ENCODE peak calls at places on chromosomes 1 and 21, in eight cellular contexts. L, B, A, R, P, D, E and G are unnamed samples.

GRCh38 chr1:69058454-69058853 is 509.3 kb upstream of the LRRC7 start:
- DNase-seq in L (no peak), B (no peak), A (no peak), R (no peak), P (no peak), D (no peak), E (no peak), G (no peak)

GRCh38 chr1:98402860-98403259 is 258.7 kb upstream of the SNX7 start:
- DNase-seq in L (no peak), B (no peak), A (no peak), R (no peak), P (no peak), D (no peak), E (no peak), G (no peak)

GRCh38 chr1:116279715-116280114 is 93.3 kb upstream of the ATP1A1 start:
- DNase-seq in L (no peak), B (no peak), A (no peak), R (no peak), P (no peak), D (no peak), E (no peak), G (no peak)

GRCh38 chr1:48187969-48188563 is 34.5 kb upstream of the SLC5A9 start:
- DNase-seq in L (no peak), B (no peak), A (no peak), R (no peak), P (no peak), D (no peak), E (no peak), G (no peak)

GRCh38 chr21:28016571-28016970 is 976.1 kb downstream of the LTN1 start:
- DNase-seq in L (no peak), B (no peak), A (no peak), R (no peak), P (no peak), D (no peak), E (no peak), G (no peak)

GRCh38 chr1:231636157-231636556 is 9.6 kb downstream of the DISC1 start:
- DNase-seq in L (no peak), B (no peak), A (no peak), R (no peak), P (no peak), D (no peak), E (no peak), G (no peak)

GRCh38 chr1:182699673-182700350 is 15.4 kb upstream of the RGS8 start:
- DNase-seq in L (no peak), B (no peak), A (no peak), R (peak; percentile 74), P (no peak), D (no peak), E (no peak), G (no peak)

GRCh38 chr1:68975534-68975933 is 478.7 kb upstream of the DEPDC1 start:
- DNase-seq in L (peak; percentile 19), B (no peak), A (no peak), R (peak; percentile 73), P (no peak), D (no peak), E (no peak), G (no peak)

GRCh38 chr1:224058303-224058702 is 55.6 kb upstream of the FBXO28 start:
- DNase-seq in L (no peak), B (no peak), A (no peak), R (no peak), P (no peak), D (no peak), E (no peak), G (no peak)

GRCh38 chr21:38913120-38913975 is 107.6 kb downstream of the ETS2 start:
- DNase-seq in L (peak; percentile 61), B (no peak), A (peak; percentile 9), R (peak; percentile 64), P (peak; percentile 89), D (peak; percentile 93), E (no peak), G (no peak)

GRCh38 chr1:171628225-171628624 is 6.2 kb downstream of the MYOCOS start:
- DNase-seq in L (no peak), B (no peak), A (no peak), R (no peak), P (no peak), D (no peak), E (no peak), G (no peak)

GRCh38 chr1:60904079-60904852 is 178.1 kb upstream of the NFIA start:
- DNase-seq in L (no peak), B (no peak), A (no peak), R (no peak), P (no peak), D (no peak), E (no peak), G (no peak)

GRCh38 chr1:181087400-181087901 is 1.0 kb upstream of the IER5 start:
- DNase-seq in L (no peak), B (no peak), A (no peak), R (no peak), P (no peak), D (no peak), E (peak; percentile 30), G (no peak)

GRCh38 chr1:226656201-226656600 is 82.9 kb downstream of the ITPKB start:
- DNase-seq in L (no peak), B (no peak), A (no peak), R (no peak), P (no peak), D (peak; percentile 64), E (peak; percentile 65), G (no peak)

GRCh38 chr21:29661672-29662442 is 277.9 kb downstream of the GRIK1 start:
- DNase-seq in L (no peak), B (no peak), A (no peak), R (no peak), P (no peak), D (no peak), E (no peak), G (no peak)

GRCh38 chr21:45745256-45745655 is 101.7 kb downstream of the PCBP3 start:
- DNase-seq in L (no peak), B (no peak), A (no peak), R (no peak), P (no peak), D (no peak), E (no peak), G (no peak)

GRCh38 chr1:92862605-92863004 is 30.8 kb downstream of the RPL5 start:
- DNase-seq in L (no peak), B (no peak), A (no peak), R (no peak), P (no peak), D (no peak), E (no peak), G (no peak)

GRCh38 chr1:229266832-229267500 is 3.9 kb upstream of the RAB4A start:
- DNase-seq in L (no peak), B (no peak), A (no peak), R (no peak), P (no peak), D (no peak), E (no peak), G (no peak)

GRCh38 chr1:160058087-160058486 is 11.9 kb downstream of the KCNJ10 start:
- DNase-seq in L (no peak), B (no peak), A (no peak), R (no peak), P (no peak), D (no peak), E (no peak), G (no peak)

GRCh38 chr1:74773540-74773939 is 40.6 kb downstream of the TYW3 start:
- DNase-seq in L (no peak), B (no peak), A (no peak), R (no peak), P (no peak), D (no peak), E (no peak), G (no peak)

GRCh38 chr21:33433001-33433400 is 29.8 kb downstream of the IFNGR2 start:
- DNase-seq in L (no peak), B (no peak), A (no peak), R (no peak), P (no peak), D (no peak), E (no peak), G (no peak)

GRCh38 chr21:33433425-33434114 is 30.4 kb downstream of the IFNGR2 start:
- DNase-seq in L (no peak), B (no peak), A (no peak), R (no peak), P (no peak), D (no peak), E (no peak), G (no peak)

GRCh38 chr21:33437140-33437539 is 33.9 kb downstream of the IFNGR2 start:
- DNase-seq in L (no peak), B (no peak), A (no peak), R (no peak), P (no peak), D (no peak), E (no peak), G (no peak)

GRCh38 chr21:33432496-33432895 is 29.3 kb downstream of the IFNGR2 start:
- DNase-seq in L (no peak), B (no peak), A (no peak), R (no peak), P (no peak), D (no peak), E (no peak), G (no peak)

GRCh38 chr21:33434770-33435360 is 31.7 kb downstream of the IFNGR2 start:
- DNase-seq in L (no peak), B (no peak), A (peak; percentile 92), R (no peak), P (peak; percentile 24), D (no peak), E (peak; percentile 88), G (no peak)
- H3K4me1 ChIP-seq in L (peaks cover 16% of the 10 kb centered on the region), B (no peaks in the 10 kb centered on the region), A (peaks cover 16% of the 10 kb centered on the region), R (no peaks in the 10 kb centered on the region), P (peaks cover 17% of the 10 kb centered on the region), D (peaks cover 23% of the 10 kb centered on the region), E (peaks cover 31% of the 10 kb centered on the region), G (peaks cover 9% of the 10 kb centered on the region)

GRCh38 chr21:32991299-32991850 is 34.4 kb upstream of the OLIG2 start:
- DNase-seq in L (no peak), B (no peak), A (no peak), R (peak; percentile 71), P (no peak), D (no peak), E (no peak), G (no peak)
- H3K4me3 ChIP-seq in L (no peak overlapping the region), B (no peak overlapping the region), A (no peak overlapping the region), R (no peak overlapping the region), P (no peak overlapping the region), D (no peak overlapping the region), E (no peak overlapping the region), G (no peak overlapping the region)

GRCh38 chr1:58927026-58927721 is 143.3 kb upstream of the JUN start:
- DNase-seq in L (no peak), B (no peak), A (no peak), R (no peak), P (no peak), D (no peak), E (peak; percentile 13), G (no peak)
- H3K4me1 ChIP-seq in L (peaks cover 4% of the 10 kb centered on the region), B (peaks cover 9% of the 10 kb centered on the region), A (peaks cover 25% of the 10 kb centered on the region), R (peaks cover 6% of the 10 kb centered on the region), P (peaks cover 27% of the 10 kb centered on the region), D (peaks cover 52% of the 10 kb centered on the region), E (peaks cover 27% of the 10 kb centered on the region), G (peaks cover 25% of the 10 kb centered on the region)

GRCh38 chr1:121458291-121459048 is 273.7 kb downstream of the SRGAP2C start:
- DNase-seq in L (no peak), B (no peak), A (peak; percentile 50), R (no peak), P (no peak), D (no peak), E (peak; percentile 64), G (peak; percentile 26)

DNA sequence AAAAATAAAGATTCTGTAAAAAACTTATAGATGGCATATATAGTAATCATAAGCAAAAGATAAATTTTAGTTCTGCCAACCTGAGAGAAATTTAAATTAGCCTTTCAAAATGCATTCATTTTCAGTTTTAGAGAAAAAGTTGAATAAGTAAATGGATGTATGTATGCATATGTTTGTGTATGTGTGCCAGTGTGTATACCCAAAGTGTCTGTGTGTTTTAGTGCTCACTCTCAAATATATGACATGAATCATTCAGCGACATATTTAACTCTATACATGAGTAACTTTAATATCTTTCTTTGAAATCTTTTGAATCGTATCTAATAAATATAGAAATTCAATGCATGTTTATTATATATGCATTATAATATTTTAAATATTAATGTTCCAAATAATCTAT is 274.5 kb downstream of the SRGAP2C start:
- DNase-seq in L (no peak), B (no peak), A (no peak), R (no peak), P (no peak), D (no peak), E (no peak), G (no peak)
- H3K4me3 ChIP-seq in L (no peak overlapping the region), B (no peak overlapping the region), A (peak overlapping the region; percentile 92), R (no peak overlapping the region), P (no peak overlapping the region), D (no peak overlapping the region), E (no peak overlapping the region), G (no peak overlapping the region)